ENCODE peak calls at places on chromosomes 16 and 17, in four cellular contexts. B is fibroblast of lung, M is fibroblast of pulmonary artery, H is cardiac fibroblast. U is an unnamed sample.

GRCh38 chr17:63435681-63436522 is 10.2 kb downstream of the CYB561 start:
- DNase-seq in M (no peak), B (no peak), H (no peak), U (no peak)

GRCh38 chr17:1196946-1197345 is 17.2 kb upstream of the ABR start:
- DNase-seq in B (no peak), H (no peak), M (no peak), U (no peak)

GRCh38 chr17:64777413-64778101 is 115.5 kb upstream of the SMURF2 start:
- DNase-seq in B (no peak), H (no peak), M (no peak), U (no peak)

GRCh38 chr16:69324585-69325253 is 5.7 kb downstream of the PDF start:
- DNase-seq in H (no peak), B (no peak), M (no peak), U (no peak)

GRCh38 chr16:21021316-21021715 is 120.7 kb downstream of the LYRM1 start:
- DNase-seq in B (no peak), M (no peak), H (no peak), U (no peak)

GRCh38 chr16:3953728-3954410 is 73.4 kb upstream of the CREBBP start:
- DNase-seq in B (peak), H (no peak), M (no peak), U (no peak)

GRCh38 chr17:3479988-3480387 is 4.2 kb downstream of the ASPA start:
- DNase-seq in B (no peak), M (no peak), H (no peak), U (no peak)

GRCh38 chr17:14427914-14428639 is 127.2 kb downstream of the HS3ST3B1 start:
- DNase-seq in M (no peak), H (no peak), B (no peak), U (no peak)

GRCh38 chr16:85523602-85524364 is 89.3 kb upstream of the GSE1 start:
- DNase-seq in M (peak), B (peak), H (peak), U (no peak)

GRCh38 chr17:72423718-72424117 is 302.9 kb downstream of the SOX9 start:
- DNase-seq in B (no peak), H (no peak), M (no peak), U (no peak)

GRCh38 chr16:65525743-65526142 is 403.9 kb upstream of the CDH11 start:
- DNase-seq in B (no peak), H (no peak), M (no peak), U (no peak)

GRCh38 chr17:16419074-16419928 is 3.9 kb downstream of the TRPV2 start:
- DNase-seq in H (peak), B (peak), M (peak), U (peak)

DNA sequence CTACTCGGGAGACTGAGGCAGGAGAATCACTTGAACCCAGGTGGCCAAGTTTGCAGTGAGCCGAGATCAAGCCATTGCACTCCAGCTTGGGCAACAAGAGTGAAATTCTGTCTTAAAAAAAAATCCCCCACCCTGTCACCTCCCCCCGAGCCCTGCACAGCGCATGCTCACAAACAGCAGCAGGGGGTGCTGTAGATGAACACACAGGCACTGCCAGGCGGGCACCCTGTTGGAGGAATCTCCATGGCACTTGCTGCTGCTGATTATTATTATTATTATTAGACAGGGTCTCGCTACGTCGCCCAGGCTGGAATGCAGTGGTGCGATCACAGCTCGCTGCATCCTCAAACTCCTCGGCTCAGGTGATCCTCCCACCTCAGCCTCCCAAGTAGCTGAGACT is 24.6 kb downstream of the FZD2 start:
- DNase-seq in H (peak), M (no peak), B (no peak), U (no peak)
- TF ChIP-seq CTCF in H (peak), M (peak), B (peak), U (peak)

GRCh38 chr17:58493506-58493905 is 5.3 kb upstream of the HSF5 start:
- DNase-seq in M (no peak), H (no peak), B (no peak), U (no peak)
- H3K4me3 ChIP-seq in M (no peak), H (no peak), B (no peak), U (no peak)

DNA sequence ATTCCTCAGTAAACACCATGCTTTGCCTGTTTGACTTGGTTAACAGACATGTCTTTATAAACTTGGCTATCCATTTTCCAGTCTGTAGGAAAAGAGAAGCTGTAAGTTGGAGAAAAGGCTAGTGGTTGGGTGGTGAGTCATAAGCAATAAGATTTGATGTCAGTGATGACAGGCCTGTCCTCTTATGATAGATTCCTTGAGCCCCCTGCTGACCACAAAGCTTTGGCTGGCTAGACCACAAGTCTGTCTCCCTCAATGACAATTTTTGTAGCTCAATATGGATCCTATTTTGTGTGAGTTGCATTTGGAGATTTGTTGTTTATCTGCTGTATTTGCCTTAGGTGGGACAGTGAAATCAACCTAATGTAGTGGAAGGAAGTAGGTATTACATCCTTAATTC is 67.6 kb downstream of the SIAH1 start:
- DNase-seq in M (peak), B (peak), H (peak), U (peak)
- TF ChIP-seq CTCF in M (no peak), B (no peak), H (no peak), U (peak)

GRCh38 chr17:74759941-74760340 is 11.5 kb downstream of the NHERF1 start:
- DNase-seq in H (no peak), B (no peak), M (no peak), U (no peak)

GRCh38 chr17:74757502-74757901 is 9.1 kb downstream of the NHERF1 start:
- DNase-seq in B (no peak), H (no peak), M (no peak), U (no peak)

GRCh38 chr17:74757931-74758845 is 9.8 kb downstream of the NHERF1 start:
- DNase-seq in H (peak), M (peak), B (no peak), U (no peak)

GRCh38 chr17:74759243-74759801 is 10.9 kb downstream of the NHERF1 start:
- DNase-seq in B (no peak), H (no peak), M (no peak), U (no peak)

DNA sequence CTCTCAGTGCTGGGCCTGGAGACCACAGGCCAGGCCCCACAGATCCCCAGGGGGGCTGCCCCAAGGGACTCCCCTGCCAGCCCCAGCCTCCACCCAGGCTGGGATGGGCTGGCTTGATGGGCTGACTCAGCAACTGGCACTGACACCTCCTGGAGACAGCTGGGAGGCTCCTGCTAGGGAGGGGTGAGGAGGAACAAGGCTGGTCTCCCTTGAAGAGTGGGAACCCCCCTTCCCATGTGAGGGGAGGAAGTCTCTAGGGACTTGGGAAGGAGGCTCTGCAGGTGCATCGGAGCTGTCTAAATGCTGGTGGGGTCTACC is 10.4 kb downstream of the NHERF1 start:
- DNase-seq in H (peak), M (no peak), B (no peak), U (no peak)
- H3K4me3 ChIP-seq in H (no peak), M (no peak), B (no peak), U (no peak)